ENCODE peak calls at places on chromosomes 5 and 9, in seven cellular contexts. F is ascending aorta, G is Peyer's patch, X is GM23338, Q is stomach, J is PC-9, H is psoas muscle. O is an unnamed sample.

GRCh38 chr5:139688088-139688702 is 40.0 kb downstream of the CXXC5 start:
- DNase-seq in F (no peak), G (no peak), X (no peak), Q (no peak), J (no peak), H (no peak), O (no peak)

GRCh38 chr5:180889366-180889765 is 9.6 kb upstream of the BTNL8 start:
- DNase-seq in F (no peak), G (no peak), X (no peak), Q (peak; percentile 48), J (no peak), H (no peak), O (no peak)

GRCh38 chr9:88447431-88447830 is 59.2 kb downstream of the SPIN1 start:
- DNase-seq in F (no peak), G (no peak), X (no peak), Q (no peak), J (no peak), H (no peak), O (no peak)

GRCh38 chr5:177317959-177318377 is 6.3 kb upstream of the MXD3 start:
- DNase-seq in F (no peak), G (peak; percentile 94), X (peak; percentile 87), Q (peak; percentile 87), J (peak; percentile 72), H (peak; percentile 62), O (peak; percentile 76)

GRCh38 chr5:113091622-113092021 is 115.0 kb downstream of the DCP2 start:
- DNase-seq in F (no peak), G (no peak), X (no peak), Q (no peak), J (no peak), H (no peak), O (no peak)

GRCh38 chr5:62127098-62127736 is 178.8 kb upstream of the KIF2A start:
- DNase-seq in F (no peak), G (no peak), X (no peak), Q (no peak), J (no peak), H (no peak), O (no peak)

GRCh38 chr5:157335534-157336422 is 69.9 kb downstream of the CYFIP2 start:
- DNase-seq in F (no peak), G (no peak), X (no peak), Q (no peak), J (no peak), H (no peak), O (no peak)

GRCh38 chr5:55222819-55223124 is 4.3 kb downstream of the MCIDAS start:
- DNase-seq in F (no peak), G (no peak), X (no peak), Q (no peak), J (no peak), H (no peak), O (no peak)

GRCh38 chr5:158033076-158033475 is 174.1 kb upstream of the CLINT1 start:
- DNase-seq in F (no peak), G (no peak), X (no peak), Q (no peak), J (no peak), H (no peak), O (no peak)

GRCh38 chr9:98902925-98903324 is 40.8 kb upstream of the COL15A1 start:
- DNase-seq in F (no peak), G (no peak), X (no peak), Q (no peak), J (no peak), H (no peak), O (no peak)

GRCh38 chr9:85212887-85213286 is 528.9 kb downstream of the AGTPBP1 start:
- DNase-seq in F (no peak), G (no peak), X (no peak), Q (no peak), J (no peak), H (no peak), O (no peak)

GRCh38 chr9:130437011-130437784 is 7.6 kb upstream of the ASS1 start:
- DNase-seq in F (no peak), G (no peak), X (no peak), Q (no peak), J (no peak), H (no peak), O (no peak)
- H3K27ac ChIP-seq in F (no peak overlapping the region), G (no peak overlapping the region), X (no peak overlapping the region), Q (no peak overlapping the region), J (no peak overlapping the region), H (no peak overlapping the region), O (no peak overlapping the region)

GRCh38 chr5:56323505-56323904 is 90.4 kb upstream of the ANKRD55 start:
- DNase-seq in F (no peak), G (no peak), X (no peak), Q (no peak), J (peak; percentile 48), H (no peak), O (no peak)
- TF ChIP-seq CTCF in F (no peak), G (no peak), X (no peak), Q (no peak), J (no peak), H (no peak), O (no peak)

DNA sequence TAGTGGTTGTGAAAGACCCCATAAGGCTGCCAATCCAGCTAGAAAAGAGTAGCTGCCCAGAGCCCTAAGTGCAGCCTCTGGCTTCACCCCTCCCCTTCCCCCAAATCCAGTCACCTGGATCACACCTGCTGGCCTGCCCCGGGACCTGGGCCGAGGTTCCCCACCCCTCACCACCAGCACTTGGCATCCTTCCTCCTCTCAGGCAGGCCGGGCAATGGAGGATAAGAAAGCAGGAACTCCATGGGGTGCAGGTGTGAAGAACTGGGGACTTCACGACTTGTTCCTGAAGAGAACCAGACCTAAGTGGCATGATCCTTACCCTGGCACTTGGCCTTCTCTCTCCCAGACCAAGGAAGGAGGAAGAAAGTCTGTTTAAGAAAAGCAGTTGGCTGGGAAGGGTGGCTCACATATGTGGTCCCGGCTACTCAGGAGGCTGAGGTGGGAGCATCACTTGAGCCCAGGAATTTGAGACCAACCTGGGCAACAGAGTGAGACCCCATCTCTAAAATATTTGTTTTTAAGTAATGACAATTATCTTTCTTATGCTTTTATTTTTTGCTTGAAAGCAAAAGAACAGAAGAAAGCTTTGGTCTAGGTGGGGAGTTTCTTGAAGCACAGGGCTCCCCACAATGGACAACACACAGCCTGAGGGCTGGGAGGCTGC is 131.1 kb downstream of the PAX5 start:
- DNase-seq in F (no peak), G (no peak), X (no peak), Q (no peak), J (peak; percentile 13), H (no peak), O (no peak)
- H3K27me3 ChIP-seq in F (no peaks in the 10 kb centered on the region), G (no peaks in the 10 kb centered on the region), X (no peaks in the 10 kb centered on the region), Q (peaks cover 61% of the 10 kb centered on the region), J (peaks cover 54% of the 10 kb centered on the region), H (no peaks in the 10 kb centered on the region), O (no peaks in the 10 kb centered on the region)

GRCh38 chr9:95116820-95117204 is 200.7 kb downstream of the FANCC start:
- DNase-seq in F (no peak), G (no peak), X (no peak), Q (peak; percentile 60), J (no peak), H (no peak), O (no peak)
- H3K27ac ChIP-seq in F (peak overlapping the region; percentile 59), G (peak overlapping the region; percentile 39), X (peak overlapping the region; percentile 42), Q (peak overlapping the region; percentile 70), J (no peak overlapping the region), H (no peak overlapping the region), O (no peak overlapping the region)

O was measured in lung.